ENCODE peak calls at places on chromosomes 1 and 21, in six cellular contexts. F is fibroblast of lung, V is GM12878, M is tibial artery, D is astrocyte, H is psoas muscle. S is an unnamed sample.

GRCh38 chr1:23585321-23586022 is 26.2 kb upstream of the ID3 start:
- DNase-seq in H (peak; percentile 69), V (no peak), D (peak; percentile 98), M (peak; percentile 38), F (peak; percentile 97), S (peak; percentile 98)

GRCh38 chr1:87103099-87103498 is 188.7 kb downstream of the HS2ST1 start:
- DNase-seq in V (no peak), M (no peak), H (no peak), F (no peak), D (no peak), S (no peak)

GRCh38 chr1:225794954-225795353 is 15.0 kb upstream of the EPHX1 start:
- DNase-seq in D (no peak), H (no peak), V (no peak), F (no peak), M (no peak), S (no peak)

GRCh38 chr1:3736708-3737107 is 15.5 kb upstream of the CCDC27 start:
- DNase-seq in D (no peak), H (peak; percentile 44), V (no peak), F (no peak), M (no peak), S (no peak)

GRCh38 chr1:43632135-43632670 is 17.7 kb upstream of the KDM4A start:
- DNase-seq in V (no peak), D (no peak), M (no peak), F (no peak), H (no peak), S (no peak)

GRCh38 chr1:181324797-181325616 is 158.3 kb upstream of the CACNA1E start:
- DNase-seq in F (no peak), M (no peak), H (no peak), D (no peak), V (no peak), S (peak; percentile 93)

GRCh38 chr1:35120458-35121133 is 41.4 kb downstream of the ZMYM1 start:
- DNase-seq in D (no peak), F (peak; percentile 15), H (no peak), V (no peak), M (no peak), S (no peak)

GRCh38 chr1:1337793-1338147 is 6.7 kb downstream of the TAS1R3 start:
- DNase-seq in H (no peak), F (no peak), D (no peak), M (no peak), V (no peak), S (peak; percentile 77)

DNA sequence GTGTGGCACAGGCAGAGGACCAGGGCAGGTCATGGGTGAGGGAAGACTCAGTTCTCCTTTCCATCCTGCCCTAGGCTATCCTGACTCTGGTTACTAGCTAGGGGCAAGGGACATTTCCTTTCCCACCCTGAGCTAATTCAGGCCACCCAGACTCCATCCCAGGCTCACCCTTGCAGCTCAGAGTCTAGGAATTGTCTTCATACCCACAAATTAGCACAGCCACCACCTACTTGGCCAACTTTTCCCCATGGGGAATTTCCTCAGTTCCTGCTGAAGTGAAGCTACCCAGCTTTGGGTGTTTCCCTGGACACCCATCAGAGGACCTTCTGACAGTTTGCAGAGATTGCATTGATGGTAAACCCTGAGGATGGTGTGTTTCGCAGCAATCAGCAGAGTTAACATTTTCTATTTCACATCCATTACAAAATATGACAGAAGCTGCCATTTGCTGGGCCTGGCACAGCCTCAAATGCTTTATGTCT is 20.3 kb upstream of the RNF19B start:
- DNase-seq in D (no peak), M (no peak), F (no peak), V (no peak), H (no peak), S (no peak)
- TF ChIP-seq CTCF in D (no peak), M (no peak), F (no peak), V (no peak), H (no peak), S (no peak)

GRCh38 chr1:234748713-234749112 is 138.7 kb upstream of the IRF2BP2 start:
- DNase-seq in M (no peak), H (no peak), V (no peak), D (no peak), F (no peak), S (no peak)

GRCh38 chr1:234748066-234748465 is 138.1 kb upstream of the IRF2BP2 start:
- DNase-seq in H (no peak), M (no peak), D (no peak), F (no peak), V (no peak), S (no peak)

GRCh38 chr1:234743866-234744581 is 134.0 kb upstream of the IRF2BP2 start:
- DNase-seq in F (peak; percentile 80), H (no peak), D (peak; percentile 76), V (no peak), M (no peak), S (peak; percentile 29)

GRCh38 chr1:234746798-234747196 is 136.8 kb upstream of the IRF2BP2 start:
- DNase-seq in M (no peak), H (no peak), F (peak; percentile 20), V (no peak), D (no peak), S (peak; percentile 87)

GRCh38 chr1:234745844-234746797 is 136.1 kb upstream of the IRF2BP2 start:
- DNase-seq in H (no peak), V (no peak), F (peak; percentile 96), M (no peak), D (peak; percentile 93), S (peak; percentile 67)
- H3K4me3 ChIP-seq in H (no peak overlapping the region), V (no peak overlapping the region), F (no peak overlapping the region), M (no peak overlapping the region), D (no peak overlapping the region), S (no peak overlapping the region)

GRCh38 chr1:5492861-5493260 is 499.4 kb downstream of the NPHP4 start:
- DNase-seq in H (no peak), V (no peak), M (no peak), D (no peak), F (no peak), S (no peak)
- TF ChIP-seq CTCF in H (no peak), V (no peak), M (no peak), D (no peak), F (no peak), S (no peak)

GRCh38 chr1:232290570-232290969 is 339.4 kb downstream of the SIPA1L2 start:
- DNase-seq in D (no peak), F (no peak), M (no peak), H (no peak), V (no peak), S (no peak)
- H3K4me3 ChIP-seq in D (no peak overlapping the region), F (no peak overlapping the region), M (no peak overlapping the region), H (no peak overlapping the region), V (no peak overlapping the region), S (no peak overlapping the region)

GRCh38 chr1:12014141-12014981 is 4.9 kb upstream of the MIIP start:
- DNase-seq in H (peak; percentile 53), V (no peak), D (peak; percentile 61), M (no peak), F (peak; percentile 70), S (peak; percentile 88)
- TF ChIP-seq CTCF in H (no peak), V (no peak), D (no peak), M (no peak), F (no peak), S (peak; percentile 41)

GRCh38 chr1:198088360-198089071 is 68.3 kb upstream of the NEK7 start:
- DNase-seq in D (peak; percentile 88), V (no peak), H (no peak), F (peak; percentile 92), M (no peak), S (peak; percentile 50)
- H3K4me3 ChIP-seq in D (no peak overlapping the region), V (no peak overlapping the region), H (no peak overlapping the region), F (no peak overlapping the region), M (no peak overlapping the region), S (no peak overlapping the region)

GRCh38 chr1:228066891-228067654 is 15.4 kb upstream of the ARF1 start:
- DNase-seq in F (no peak), H (peak; percentile 42), V (no peak), M (no peak), D (no peak), S (no peak)

GRCh38 chr1:228064741-228065542 is 17.6 kb upstream of the ARF1 start:
- DNase-seq in M (no peak), V (no peak), D (no peak), F (no peak), H (peak; percentile 42), S (no peak)

GRCh38 chr1:228065543-228066347 is 16.8 kb upstream of the ARF1 start:
- DNase-seq in H (peak; percentile 35), M (no peak), F (no peak), V (no peak), D (no peak), S (no peak)

GRCh38 chr1:228068359-228068758 is 14.1 kb upstream of the ARF1 start:
- DNase-seq in D (no peak), F (no peak), M (no peak), H (no peak), V (no peak), S (no peak)

GRCh38 chr1:228066416-228066815 is 16.1 kb upstream of the ARF1 start:
- DNase-seq in M (no peak), V (no peak), H (no peak), F (no peak), D (no peak), S (no peak)
- TF ChIP-seq CTCF in M (no peak), V (no peak), H (no peak), F (no peak), D (no peak), S (no peak)

DNA sequence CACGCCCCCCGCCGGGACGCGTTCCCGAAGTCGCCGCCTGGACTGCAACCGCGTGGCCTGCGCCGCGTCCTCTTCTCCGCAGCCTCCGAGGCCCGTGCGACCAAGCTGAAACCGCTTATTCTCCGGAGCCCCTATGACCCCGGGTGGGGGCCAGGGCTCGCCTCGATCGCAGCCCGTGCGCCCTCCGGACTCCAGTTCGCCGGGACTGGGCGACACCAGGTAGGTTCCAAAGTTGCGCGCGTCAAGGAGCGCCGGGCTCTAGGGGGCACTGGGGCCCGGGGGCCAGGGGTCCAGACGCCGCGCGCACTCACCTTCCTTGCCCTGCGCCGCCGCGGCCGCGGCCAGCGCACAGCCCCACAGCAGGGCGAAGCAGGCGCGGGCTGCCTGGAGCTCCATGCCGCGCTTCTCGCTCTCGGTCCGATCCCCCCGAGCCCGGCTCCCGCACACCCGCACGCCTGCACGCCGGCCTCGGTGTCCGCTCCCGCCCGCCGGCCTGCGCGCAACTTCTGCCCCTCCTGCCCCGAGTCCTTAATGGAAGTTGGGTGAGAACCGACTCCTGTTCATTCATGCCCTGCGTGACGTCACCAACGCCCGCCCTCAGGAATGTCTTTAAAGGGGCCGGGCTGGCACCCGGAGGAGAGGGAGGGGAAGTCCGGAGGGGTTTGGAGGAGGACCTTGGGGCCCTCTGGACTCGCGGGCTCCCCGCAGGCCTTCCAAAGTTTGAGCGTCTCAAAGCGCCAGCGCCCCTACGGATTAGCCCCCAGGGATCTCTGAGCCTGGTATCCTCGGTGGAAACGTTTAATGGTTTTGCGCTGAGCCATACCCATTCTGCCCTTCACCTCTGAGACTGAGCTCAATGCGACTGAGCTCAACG is at the start of gene EPHA2:
- DNase-seq in V (no peak), F (peak; percentile 92), M (peak; percentile 90), D (peak; percentile 86), H (peak; percentile 89), S (peak; percentile 94)
- H3K4me3 ChIP-seq in V (no peak within 1 kb of the TSS), F (peak within 1 kb of the TSS; percentile 80), M (peak within 1 kb of the TSS; percentile 71), D (peak within 1 kb of the TSS; percentile 91), H (peak within 1 kb of the TSS; percentile 77), S (peak within 1 kb of the TSS; percentile 92)

GRCh38 chr21:34039678-34040382 is 33.5 kb upstream of the MRPS6 start:
- DNase-seq in V (no peak), D (no peak), M (no peak), F (no peak), H (no peak), S (no peak)
- TF ChIP-seq CTCF in V (no peak), D (no peak), M (peak; percentile 38), F (no peak), H (no peak), S (no peak)

S was measured in epithelial cell of esophagus.